ENCODE peak calls at places on chromosome 10, in ten cellular contexts. J is stomach, Q is GM12878, M is suprapubic skin, X is tibial nerve, K is ovary, B is A549, D is HepG2, C is sigmoid colon, G is H1. I is an unnamed sample.

GRCh38 chr10:112490543-112490942 is 43.5 kb downstream of the VTI1A start:
- DNase-seq in J (peak; percentile 79), Q (no peak), M (no peak), X (no peak), K (no peak), B (no peak), D (peak; percentile 97), C (no peak), G (no peak), I (no peak)

GRCh38 chr10:26269754-26270153 is 53.2 kb downstream of the GAD2 start:
- DNase-seq in J (no peak), Q (no peak), M (no peak), X (no peak), K (no peak), B (peak; percentile 43), D (peak; percentile 38), C (no peak), G (no peak), I (no peak)

GRCh38 chr10:22690614-22691431 is 23.6 kb downstream of the PIP4K2A start:
- DNase-seq in J (no peak), Q (no peak), M (no peak), X (no peak), K (no peak), B (no peak), D (no peak), C (no peak), G (no peak), I (no peak)

GRCh38 chr10:72379062-72379461 is 24.3 kb upstream of the DNAJB12 start:
- DNase-seq in J (no peak), Q (no peak), M (no peak), X (no peak), K (no peak), B (no peak), D (no peak), C (no peak), G (no peak), I (no peak)

GRCh38 chr10:49105076-49105475 is 10.2 kb downstream of the VSTM4 start:
- DNase-seq in J (no peak), Q (no peak), M (no peak), X (no peak), K (no peak), B (no peak), D (no peak), C (no peak), G (no peak), I (no peak)

GRCh38 chr10:30691601-30692015 is 62.1 kb upstream of the LYZL2 start:
- DNase-seq in J (no peak), Q (no peak), M (no peak), X (no peak), K (no peak), B (no peak), D (no peak), C (no peak), G (no peak), I (no peak)

GRCh38 chr10:69718951-69719350 is 82.8 kb upstream of the COL13A1 start:
- DNase-seq in J (no peak), Q (no peak), M (peak; percentile 24), X (no peak), K (no peak), B (no peak), D (no peak), C (no peak), G (no peak), I (no peak)

GRCh38 chr10:114511875-114512274 is 107.6 kb upstream of the AFAP1L2 start:
- DNase-seq in J (no peak), Q (no peak), M (no peak), X (no peak), K (no peak), B (no peak), D (no peak), C (no peak), G (no peak), I (no peak)

GRCh38 chr10:122966879-122967278 is 12.9 kb upstream of the C10orf88 start:
- DNase-seq in J (no peak), Q (no peak), M (no peak), X (no peak), K (no peak), B (no peak), D (no peak), C (no peak), G (no peak), I (no peak)

GRCh38 chr10:50987934-50988333 is 86.4 kb upstream of the PRKG1 start:
- DNase-seq in J (no peak), Q (no peak), M (no peak), X (no peak), K (no peak), B (no peak), D (no peak), C (no peak), G (no peak), I (peak; percentile 61)

DNA sequence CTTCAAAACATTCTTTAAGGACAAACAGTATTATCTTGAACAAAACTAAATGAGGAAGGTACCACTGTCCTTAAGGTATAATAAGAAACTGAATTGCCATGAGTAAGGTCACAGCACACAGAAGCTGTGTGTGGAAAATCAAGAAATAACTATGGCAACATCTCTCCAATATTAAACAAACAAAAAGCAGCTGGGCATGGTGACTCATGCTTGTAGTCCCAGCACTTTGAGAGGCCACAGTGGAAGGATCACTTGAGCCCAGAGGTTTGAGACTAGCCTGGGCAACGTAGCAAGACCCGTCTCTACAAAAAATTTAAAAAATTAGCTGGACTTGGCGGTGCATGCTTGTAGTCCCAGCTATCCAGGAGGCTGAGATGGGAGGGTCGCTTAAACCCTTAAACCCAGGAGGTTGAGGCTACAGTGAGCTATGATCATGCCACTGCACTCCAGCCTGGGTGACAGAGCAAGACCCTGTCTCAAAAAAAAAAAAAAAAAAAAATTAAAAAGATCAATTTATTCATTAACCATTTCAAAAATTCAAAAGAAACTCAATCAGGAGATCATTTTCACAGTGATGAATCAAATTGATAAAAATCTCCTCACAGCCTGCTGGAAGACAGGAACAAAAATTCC is 195.4 kb downstream of the SKIDA1 start:
- DNase-seq in J (no peak), Q (no peak), M (peak; percentile 57), X (no peak), K (no peak), B (peak; percentile 64), D (peak; percentile 61), C (no peak), G (no peak), I (no peak)
- TF ChIP-seq EP300 in J (no peak), Q (no peak), M (no peak), X (no peak), K (no peak), B (no peak), D (no peak), C (no peak), G (no peak), I (no peak)

GRCh38 chr10:116688241-116688711 is 54.1 kb downstream of the HSPA12A start:
- DNase-seq in J (no peak), Q (no peak), M (no peak), X (no peak), K (peak; percentile 46), B (no peak), D (no peak), C (peak; percentile 72), G (no peak), I (no peak)

GRCh38 chr10:116687633-116688032 is 54.7 kb downstream of the HSPA12A start:
- DNase-seq in J (no peak), Q (no peak), M (no peak), X (no peak), K (peak; percentile 38), B (no peak), D (no peak), C (peak; percentile 40), G (no peak), I (no peak)

GRCh38 chr10:116685807-116686206 is 56.6 kb downstream of the HSPA12A start:
- DNase-seq in J (no peak), Q (no peak), M (no peak), X (no peak), K (peak; percentile 14), B (no peak), D (no peak), C (peak; percentile 56), G (no peak), I (no peak)

GRCh38 chr10:116684781-116685180 is 57.6 kb downstream of the HSPA12A start:
- DNase-seq in J (no peak), Q (no peak), M (no peak), X (no peak), K (peak; percentile 11), B (no peak), D (no peak), C (no peak), G (no peak), I (no peak)

DNA sequence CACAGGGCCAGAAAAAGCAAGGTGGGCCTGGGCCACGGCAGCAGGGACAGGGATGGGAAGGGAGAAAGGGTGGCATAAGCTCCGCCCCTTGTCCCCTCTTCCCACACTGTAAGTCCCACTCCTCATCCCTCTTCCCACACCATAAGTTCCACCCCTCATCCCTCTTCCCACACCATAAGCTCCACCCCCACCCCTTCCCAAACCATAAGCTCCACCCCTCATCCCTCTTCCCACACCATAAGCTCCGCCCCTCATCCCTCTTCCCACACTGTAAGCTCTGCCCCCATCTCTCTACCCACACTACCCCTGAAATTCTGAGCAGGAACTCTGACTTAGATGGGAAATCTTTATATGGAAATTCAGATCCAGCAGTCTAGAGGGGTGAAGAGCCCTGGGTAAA is 55.7 kb downstream of the HSPA12A start:
- DNase-seq in J (no peak), Q (no peak), M (no peak), X (no peak), K (peak; percentile 14), B (no peak), D (no peak), C (peak; percentile 50), G (no peak), I (no peak)
- TF ChIP-seq EP300 in J (no peak), Q (no peak), M (no peak), X (no peak), K (no peak), B (no peak), D (no peak), C (no peak), G (no peak), I (no peak)

DNA sequence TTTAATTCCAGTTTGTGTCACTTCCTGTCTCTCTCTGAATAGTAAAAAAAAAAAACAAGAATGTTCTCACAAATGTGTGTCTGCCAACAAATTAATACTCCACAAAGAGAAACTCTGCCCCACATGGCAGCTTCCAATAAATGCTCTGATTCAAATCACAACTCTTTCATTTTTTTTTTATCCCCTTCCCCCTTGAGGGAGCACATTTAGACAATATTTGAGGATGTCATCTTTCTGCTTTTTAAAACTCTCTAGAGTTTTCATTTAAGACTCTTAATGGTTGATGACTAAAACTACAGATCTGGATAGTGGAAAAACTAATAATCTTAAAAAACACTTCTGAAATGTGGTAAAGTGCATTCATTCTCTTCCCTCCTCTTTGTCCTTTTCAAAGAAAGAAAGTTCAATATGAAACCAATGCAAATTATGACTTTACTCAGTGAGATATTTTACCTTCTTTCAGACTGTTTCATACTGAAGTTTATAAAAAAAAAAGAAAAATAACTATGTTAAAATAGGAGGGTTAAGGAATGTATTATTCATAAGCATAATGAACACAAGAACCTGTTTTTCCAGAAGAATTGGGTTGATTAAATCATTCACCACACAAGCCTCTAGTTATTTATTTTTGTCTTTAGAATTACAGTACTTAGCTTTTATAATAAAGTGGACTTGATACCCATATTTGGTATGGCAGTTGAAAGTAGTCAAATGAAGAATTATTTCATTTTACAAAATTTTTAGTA is 42.4 kb downstream of the ARID5B start:
- DNase-seq in J (no peak), Q (no peak), M (no peak), X (no peak), K (no peak), B (no peak), D (no peak), C (no peak), G (no peak), I (no peak)
- TF ChIP-seq EP300 in J (no peak), Q (no peak), M (no peak), X (no peak), K (no peak), B (no peak), D (no peak), C (no peak), G (no peak), I (no peak)

GRCh38 chr10:99965700-99966099 is 44.0 kb downstream of the DNMBP start:
- DNase-seq in J (no peak), Q (no peak), M (no peak), X (no peak), K (no peak), B (no peak), D (no peak), C (no peak), G (no peak), I (no peak)
- TF ChIP-seq EP300 in J (no peak), Q (no peak), M (no peak), X (no peak), K (no peak), B (no peak), D (no peak), C (no peak), G (no peak), I (no peak)

I was measured in transverse colon.